ENCODE peak calls at places on chromosomes 13 and 19, in eight cellular contexts. I is NCI-H1105, T is Calu3, G is bronchial epithelial cell, E is GM10248, N is NCI-H82, Y is AG09319, V is T1000. J is an unnamed sample.

GRCh38 chr19:28596561-28597071 is 616.3 kb downstream of the UQCRFS1 start:
- DNase-seq in T (no peak), V (no peak), I (no peak), N (no peak), G (no peak), E (no peak), Y (no peak), J (no peak)

GRCh38 chr19:38090561-38090960 is 133.5 kb downstream of the DPF1 start:
- DNase-seq in V (no peak), T (no peak), Y (no peak), N (no peak), E (no peak), I (no peak), G (no peak), J (no peak)

GRCh38 chr19:12198136-12198535 is 35.2 kb downstream of the ZNF136 start:
- DNase-seq in V (no peak), N (no peak), E (no peak), G (no peak), Y (no peak), T (no peak), I (no peak), J (no peak)

GRCh38 chr13:49190901-49191300 is 29.2 kb upstream of the MLNR start:
- DNase-seq in T (no peak), E (no peak), I (no peak), Y (no peak), V (no peak), N (no peak), G (no peak), J (no peak)

GRCh38 chr19:40640744-40641143 is 39.6 kb downstream of the LTBP4 start:
- DNase-seq in T (no peak), Y (no peak), V (no peak), E (no peak), I (no peak), N (no peak), G (peak), J (no peak)

GRCh38 chr19:17125728-17126677 is 50.4 kb downstream of the MYO9B start:
- DNase-seq in G (no peak), E (peak), N (peak), T (no peak), V (no peak), I (no peak), Y (no peak), J (no peak)

GRCh38 chr13:75715598-75716523 is 79.7 kb downstream of the LMO7 start:
- DNase-seq in N (no peak), E (peak), V (no peak), I (no peak), Y (no peak), T (no peak), G (peak), J (no peak)

GRCh38 chr13:113129480-113129879 is 6.9 kb downstream of the F10 start:
- DNase-seq in E (no peak), G (no peak), N (no peak), Y (no peak), V (no peak), I (no peak), T (no peak), J (no peak)

GRCh38 chr19:15863272-15863671 is 34.6 kb downstream of the CYP4F2 start:
- DNase-seq in V (no peak), E (no peak), N (no peak), T (peak), G (peak), Y (no peak), I (no peak), J (no peak)

GRCh38 chr19:53906211-53907192 is 2.6 kb upstream of the CACNG7 start:
- DNase-seq in N (peak), V (no peak), Y (no peak), E (peak), G (no peak), T (peak), I (no peak), J (peak)

GRCh38 chr13:109783815-109784589 is 2.4 kb downstream of the IRS2 start:
- DNase-seq in Y (no peak), E (no peak), T (no peak), G (no peak), V (no peak), I (no peak), N (no peak), J (peak)

GRCh38 chr13:26299168-26299788 is 45.3 kb downstream of the CDK8 start:
- DNase-seq in I (no peak), G (peak), Y (no peak), E (no peak), T (no peak), V (no peak), N (no peak), J (no peak)

GRCh38 chr19:7916137-7916907 is 1.7 kb downstream of the TGFBR3L start:
- DNase-seq in T (peak), E (no peak), G (no peak), I (peak), N (no peak), V (no peak), Y (no peak), J (no peak)

GRCh38 chr13:72062566-72062965 is 195.6 kb upstream of the DACH1 start:
- DNase-seq in I (no peak), N (no peak), E (no peak), Y (no peak), V (no peak), G (peak), T (peak), J (peak)

GRCh38 chr13:106156468-106156867 is 379.0 kb downstream of the EFNB2 start:
- DNase-seq in V (peak), N (no peak), T (peak), G (peak), I (no peak), E (no peak), Y (peak), J (no peak)

GRCh38 chr13:76610819-76611415 is 275.3 kb downstream of the KCTD12 start:
- DNase-seq in G (no peak), N (peak), V (no peak), Y (no peak), E (no peak), I (peak), T (no peak), J (no peak)

GRCh38 chr19:47630594-47630993 is 21.7 kb downstream of the BICRA start:
- DNase-seq in N (no peak), E (no peak), V (no peak), T (no peak), Y (no peak), I (no peak), G (no peak), J (no peak)

GRCh38 chr19:50465986-50466771 is 10.1 kb upstream of the EMC10 start:
- DNase-seq in I (peak), N (peak), V (no peak), Y (no peak), G (no peak), T (peak), E (no peak), J (peak)

GRCh38 chr13:67147257-67148218 is 82.6 kb downstream of the PCDH9 start:
- DNase-seq in E (no peak), G (peak), I (no peak), Y (no peak), T (no peak), V (no peak), N (no peak), J (no peak)

GRCh38 chr13:78147905-78148304 is 229.3 kb upstream of the EDNRB start:
- DNase-seq in G (peak), Y (no peak), I (no peak), T (no peak), N (no peak), V (no peak), E (no peak), J (no peak)

GRCh38 chr13:49248433-49249002 is 793 bp downstream of the CDADC1 start:
- DNase-seq in Y (no peak), I (no peak), G (peak), V (no peak), T (peak), N (peak), E (peak), J (no peak)

GRCh38 chr13:48151343-48151742 is 56.4 kb upstream of the MED4 start:
- DNase-seq in G (no peak), N (no peak), I (no peak), T (no peak), V (no peak), Y (no peak), E (no peak), J (no peak)

GRCh38 chr13:84925443-84925842 is 873.8 kb downstream of the SLITRK6 start:
- DNase-seq in I (no peak), G (peak), V (no peak), E (no peak), Y (no peak), T (no peak), N (no peak), J (no peak)

GRCh38 chr13:113138792-113139551 is 16.4 kb downstream of the F10 start:
- DNase-seq in V (no peak), T (no peak), E (no peak), I (no peak), Y (no peak), N (no peak), G (no peak), J (peak)

GRCh38 chr19:12789904-12790619 is 1.2 kb upstream of the JUNB start:
- DNase-seq in Y (peak), G (peak), E (peak), V (peak), I (peak), T (peak), N (peak), J (peak)

GRCh38 chr19:277131-277530 is 14.1 kb downstream of the PLPP2 start:
- DNase-seq in G (no peak), Y (no peak), I (no peak), T (no peak), V (no peak), E (no peak), N (no peak), J (no peak)

GRCh38 chr13:94073006-94073744 is 406.3 kb downstream of the DCT start:
- DNase-seq in I (no peak), N (no peak), T (no peak), G (no peak), V (no peak), Y (peak), E (no peak), J (no peak)

GRCh38 chr19:11736696-11737095 is 2.0 kb downstream of the ZNF823 start:
- DNase-seq in I (no peak), T (no peak), E (peak), G (peak), N (peak), V (peak), Y (no peak), J (no peak)

GRCh38 chr19:50646074-50646807 is 3.0 kb upstream of the C19orf81 start:
- DNase-seq in G (peak), I (no peak), E (no peak), V (no peak), N (no peak), Y (no peak), T (peak), J (no peak)

GRCh38 chr13:46627462-46627861 is 74.5 kb downstream of the LRCH1 start:
- DNase-seq in E (no peak), Y (no peak), T (no peak), N (no peak), V (no peak), I (no peak), G (no peak), J (no peak)

GRCh38 chr13:75870397-75870801 is 234.3 kb downstream of the LMO7 start:
- DNase-seq in N (peak), I (no peak), T (no peak), E (peak), Y (no peak), G (peak), V (no peak), J (no peak)

J was measured in ecto neural progenitor cell.